ENCODE peak calls at places on chromosomes 3 and 15, in six cellular contexts. One of them, this sample, is unnamed.

GRCh38 chr3:792651-793050 is 300.2 kb upstream of the CNTN6 start:
- DNase-seq in progenitor cell of endocrine pancreas: no peak
- DNase-seq in astrocyte of the spinal cord: no peak
- DNase-seq in activated naive CD4-positive, alpha-beta T cell: no peak
- DNase-seq in nucleus accumbens: no peak
- DNase-seq in stimulated activated CD4-positive, alpha-beta T cell treated with anti-CD3 and anti-CD28 coated beads, Interleukin-1b, Interleukin-23, amount 100 ng/mL, for 4 hours: no peak
- DNase-seq in this sample: no peak

GRCh38 chr15:43511012-43511885 is 6.2 kb upstream of the MAP1A start:
- DNase-seq in progenitor cell of endocrine pancreas: no peak
- DNase-seq in astrocyte of the spinal cord: no peak
- DNase-seq in activated naive CD4-positive, alpha-beta T cell: no peak
- DNase-seq in nucleus accumbens: peak
- DNase-seq in stimulated activated CD4-positive, alpha-beta T cell treated with anti-CD3 and anti-CD28 coated beads, Interleukin-1b, Interleukin-23, amount 100 ng/mL, for 4 hours: no peak
- DNase-seq in this sample: no peak

GRCh38 chr3:135203026-135203425 is 408.0 kb downstream of the EPHB1 start:
- DNase-seq in progenitor cell of endocrine pancreas: no peak
- DNase-seq in astrocyte of the spinal cord: no peak
- DNase-seq in activated naive CD4-positive, alpha-beta T cell: no peak
- DNase-seq in nucleus accumbens: no peak
- DNase-seq in stimulated activated CD4-positive, alpha-beta T cell treated with anti-CD3 and anti-CD28 coated beads, Interleukin-1b, Interleukin-23, amount 100 ng/mL, for 4 hours: no peak
- DNase-seq in this sample: no peak

GRCh38 chr3:126284258-126284904 is 72.8 kb downstream of the KLF15 start:
- DNase-seq in progenitor cell of endocrine pancreas: no peak
- DNase-seq in astrocyte of the spinal cord: peak
- DNase-seq in activated naive CD4-positive, alpha-beta T cell: no peak
- DNase-seq in nucleus accumbens: no peak
- DNase-seq in stimulated activated CD4-positive, alpha-beta T cell treated with anti-CD3 and anti-CD28 coated beads, Interleukin-1b, Interleukin-23, amount 100 ng/mL, for 4 hours: no peak
- DNase-seq in this sample: no peak

GRCh38 chr3:128294999-128295468 is 141.8 kb downstream of the EEFSEC start:
- DNase-seq in progenitor cell of endocrine pancreas: no peak
- DNase-seq in astrocyte of the spinal cord: no peak
- DNase-seq in activated naive CD4-positive, alpha-beta T cell: no peak
- DNase-seq in nucleus accumbens: no peak
- DNase-seq in stimulated activated CD4-positive, alpha-beta T cell treated with anti-CD3 and anti-CD28 coated beads, Interleukin-1b, Interleukin-23, amount 100 ng/mL, for 4 hours: no peak
- DNase-seq in this sample: no peak

GRCh38 chr3:64209866-64210609 is 15.2 kb downstream of the PRICKLE2 start:
- DNase-seq in progenitor cell of endocrine pancreas: no peak
- DNase-seq in astrocyte of the spinal cord: peak
- DNase-seq in activated naive CD4-positive, alpha-beta T cell: no peak
- DNase-seq in nucleus accumbens: peak
- DNase-seq in stimulated activated CD4-positive, alpha-beta T cell treated with anti-CD3 and anti-CD28 coated beads, Interleukin-1b, Interleukin-23, amount 100 ng/mL, for 4 hours: no peak
- DNase-seq in this sample: peak

GRCh38 chr3:52742418-52743041 is 28.2 kb downstream of the NEK4 start:
- DNase-seq in progenitor cell of endocrine pancreas: no peak
- DNase-seq in astrocyte of the spinal cord: peak
- DNase-seq in activated naive CD4-positive, alpha-beta T cell: no peak
- DNase-seq in nucleus accumbens: no peak
- DNase-seq in stimulated activated CD4-positive, alpha-beta T cell treated with anti-CD3 and anti-CD28 coated beads, Interleukin-1b, Interleukin-23, amount 100 ng/mL, for 4 hours: no peak
- DNase-seq in this sample: no peak

GRCh38 chr15:74723754-74724334 is 1.5 kb downstream of the CYP1A1 start:
- DNase-seq in progenitor cell of endocrine pancreas: no peak
- DNase-seq in astrocyte of the spinal cord: peak
- DNase-seq in activated naive CD4-positive, alpha-beta T cell: no peak
- DNase-seq in nucleus accumbens: no peak
- DNase-seq in stimulated activated CD4-positive, alpha-beta T cell treated with anti-CD3 and anti-CD28 coated beads, Interleukin-1b, Interleukin-23, amount 100 ng/mL, for 4 hours: no peak
- DNase-seq in this sample: no peak

GRCh38 chr3:126679318-126679751 is 24.4 kb upstream of the TXNRD3 start:
- DNase-seq in progenitor cell of endocrine pancreas: peak
- DNase-seq in astrocyte of the spinal cord: peak
- DNase-seq in activated naive CD4-positive, alpha-beta T cell: peak
- DNase-seq in nucleus accumbens: peak
- DNase-seq in stimulated activated CD4-positive, alpha-beta T cell treated with anti-CD3 and anti-CD28 coated beads, Interleukin-1b, Interleukin-23, amount 100 ng/mL, for 4 hours: peak
- DNase-seq in this sample: peak

GRCh38 chr3:97967966-97968365 is 4.3 kb downstream of the RIOX2 start:
- DNase-seq in progenitor cell of endocrine pancreas: no peak
- DNase-seq in astrocyte of the spinal cord: no peak
- DNase-seq in activated naive CD4-positive, alpha-beta T cell: no peak
- DNase-seq in nucleus accumbens: no peak
- DNase-seq in stimulated activated CD4-positive, alpha-beta T cell treated with anti-CD3 and anti-CD28 coated beads, Interleukin-1b, Interleukin-23, amount 100 ng/mL, for 4 hours: no peak
- DNase-seq in this sample: no peak

GRCh38 chr3:47010050-47010712 is 30.7 kb downstream of the NBEAL2 start:
- DNase-seq in progenitor cell of endocrine pancreas: no peak
- DNase-seq in astrocyte of the spinal cord: no peak
- DNase-seq in activated naive CD4-positive, alpha-beta T cell: no peak
- DNase-seq in nucleus accumbens: no peak
- DNase-seq in stimulated activated CD4-positive, alpha-beta T cell treated with anti-CD3 and anti-CD28 coated beads, Interleukin-1b, Interleukin-23, amount 100 ng/mL, for 4 hours: no peak
- DNase-seq in this sample: peak

GRCh38 chr15:99408236-99409096 is 157.2 kb downstream of the LRRC28 start:
- DNase-seq in progenitor cell of endocrine pancreas: no peak
- DNase-seq in astrocyte of the spinal cord: peak
- DNase-seq in activated naive CD4-positive, alpha-beta T cell: no peak
- DNase-seq in nucleus accumbens: no peak
- DNase-seq in stimulated activated CD4-positive, alpha-beta T cell treated with anti-CD3 and anti-CD28 coated beads, Interleukin-1b, Interleukin-23, amount 100 ng/mL, for 4 hours: no peak
- DNase-seq in this sample: no peak

GRCh38 chr3:122058294-122058693 is 3.1 kb downstream of the CD86 start:
- DNase-seq in progenitor cell of endocrine pancreas: no peak
- DNase-seq in astrocyte of the spinal cord: no peak
- DNase-seq in activated naive CD4-positive, alpha-beta T cell: no peak
- DNase-seq in nucleus accumbens: no peak
- DNase-seq in stimulated activated CD4-positive, alpha-beta T cell treated with anti-CD3 and anti-CD28 coated beads, Interleukin-1b, Interleukin-23, amount 100 ng/mL, for 4 hours: no peak
- DNase-seq in this sample: no peak

GRCh38 chr3:54859204-54859603 is 68.7 kb downstream of the LRTM1 start:
- DNase-seq in progenitor cell of endocrine pancreas: no peak
- DNase-seq in astrocyte of the spinal cord: peak
- DNase-seq in activated naive CD4-positive, alpha-beta T cell: no peak
- DNase-seq in nucleus accumbens: no peak
- DNase-seq in stimulated activated CD4-positive, alpha-beta T cell treated with anti-CD3 and anti-CD28 coated beads, Interleukin-1b, Interleukin-23, amount 100 ng/mL, for 4 hours: no peak
- DNase-seq in this sample: no peak

GRCh38 chr3:168165390-168166269 is 69.9 kb upstream of the GOLIM4 start:
- DNase-seq in progenitor cell of endocrine pancreas: peak
- DNase-seq in astrocyte of the spinal cord: peak
- DNase-seq in activated naive CD4-positive, alpha-beta T cell: no peak
- DNase-seq in nucleus accumbens: peak
- DNase-seq in stimulated activated CD4-positive, alpha-beta T cell treated with anti-CD3 and anti-CD28 coated beads, Interleukin-1b, Interleukin-23, amount 100 ng/mL, for 4 hours: no peak
- DNase-seq in this sample: peak

GRCh38 chr3:118401887-118402286 is 632.8 kb downstream of the IGSF11 start:
- DNase-seq in progenitor cell of endocrine pancreas: no peak
- DNase-seq in astrocyte of the spinal cord: no peak
- DNase-seq in activated naive CD4-positive, alpha-beta T cell: no peak
- DNase-seq in nucleus accumbens: no peak
- DNase-seq in stimulated activated CD4-positive, alpha-beta T cell treated with anti-CD3 and anti-CD28 coated beads, Interleukin-1b, Interleukin-23, amount 100 ng/mL, for 4 hours: no peak
- DNase-seq in this sample: no peak

GRCh38 chr15:97947465-97948262 is 12.8 kb upstream of the ARRDC4 start:
- DNase-seq in progenitor cell of endocrine pancreas: no peak
- DNase-seq in astrocyte of the spinal cord: no peak
- DNase-seq in activated naive CD4-positive, alpha-beta T cell: no peak
- DNase-seq in nucleus accumbens: no peak
- DNase-seq in stimulated activated CD4-positive, alpha-beta T cell treated with anti-CD3 and anti-CD28 coated beads, Interleukin-1b, Interleukin-23, amount 100 ng/mL, for 4 hours: no peak
- DNase-seq in this sample: no peak

GRCh38 chr3:148600902-148601765 is 96.6 kb upstream of the AGTR1 start:
- DNase-seq in progenitor cell of endocrine pancreas: no peak
- DNase-seq in astrocyte of the spinal cord: peak
- DNase-seq in activated naive CD4-positive, alpha-beta T cell: no peak
- DNase-seq in nucleus accumbens: no peak
- DNase-seq in stimulated activated CD4-positive, alpha-beta T cell treated with anti-CD3 and anti-CD28 coated beads, Interleukin-1b, Interleukin-23, amount 100 ng/mL, for 4 hours: no peak
- DNase-seq in this sample: no peak

GRCh38 chr3:10625307-10625706 is 119.9 kb upstream of the ATP2B2 start:
- DNase-seq in progenitor cell of endocrine pancreas: no peak
- DNase-seq in astrocyte of the spinal cord: no peak
- DNase-seq in activated naive CD4-positive, alpha-beta T cell: no peak
- DNase-seq in nucleus accumbens: no peak
- DNase-seq in stimulated activated CD4-positive, alpha-beta T cell treated with anti-CD3 and anti-CD28 coated beads, Interleukin-1b, Interleukin-23, amount 100 ng/mL, for 4 hours: no peak
- DNase-seq in this sample: no peak

GRCh38 chr15:43104426-43104825 is 1.4 kb downstream of the UBR1 start:
- DNase-seq in progenitor cell of endocrine pancreas: no peak
- DNase-seq in astrocyte of the spinal cord: no peak
- DNase-seq in activated naive CD4-positive, alpha-beta T cell: no peak
- DNase-seq in nucleus accumbens: no peak
- DNase-seq in stimulated activated CD4-positive, alpha-beta T cell treated with anti-CD3 and anti-CD28 coated beads, Interleukin-1b, Interleukin-23, amount 100 ng/mL, for 4 hours: no peak
- DNase-seq in this sample: no peak

GRCh38 chr3:70000563-70001081 is 1.1 kb downstream of the SAMMSON start:
- DNase-seq in progenitor cell of endocrine pancreas: no peak
- DNase-seq in astrocyte of the spinal cord: no peak
- DNase-seq in activated naive CD4-positive, alpha-beta T cell: no peak
- DNase-seq in nucleus accumbens: peak
- DNase-seq in stimulated activated CD4-positive, alpha-beta T cell treated with anti-CD3 and anti-CD28 coated beads, Interleukin-1b, Interleukin-23, amount 100 ng/mL, for 4 hours: no peak
- DNase-seq in this sample: no peak

GRCh38 chr3:141412087-141412935 is 44.0 kb downstream of the ZBTB38 start:
- DNase-seq in progenitor cell of endocrine pancreas: no peak
- DNase-seq in astrocyte of the spinal cord: peak
- DNase-seq in activated naive CD4-positive, alpha-beta T cell: no peak
- DNase-seq in nucleus accumbens: peak
- DNase-seq in stimulated activated CD4-positive, alpha-beta T cell treated with anti-CD3 and anti-CD28 coated beads, Interleukin-1b, Interleukin-23, amount 100 ng/mL, for 4 hours: no peak
- DNase-seq in this sample: peak

GRCh38 chr15:63891079-63891762 is 57.5 kb upstream of the HERC1 start:
- DNase-seq in progenitor cell of endocrine pancreas: peak
- DNase-seq in astrocyte of the spinal cord: peak
- DNase-seq in activated naive CD4-positive, alpha-beta T cell: peak
- DNase-seq in nucleus accumbens: peak
- DNase-seq in stimulated activated CD4-positive, alpha-beta T cell treated with anti-CD3 and anti-CD28 coated beads, Interleukin-1b, Interleukin-23, amount 100 ng/mL, for 4 hours: peak
- DNase-seq in this sample: peak

GRCh38 chr3:16524196-16524595 is 10.7 kb upstream of the RFTN1 start:
- DNase-seq in progenitor cell of endocrine pancreas: no peak
- DNase-seq in astrocyte of the spinal cord: no peak
- DNase-seq in activated naive CD4-positive, alpha-beta T cell: no peak
- DNase-seq in nucleus accumbens: no peak
- DNase-seq in stimulated activated CD4-positive, alpha-beta T cell treated with anti-CD3 and anti-CD28 coated beads, Interleukin-1b, Interleukin-23, amount 100 ng/mL, for 4 hours: no peak
- DNase-seq in this sample: no peak

GRCh38 chr3:52150860-52151259 is 3.4 kb downstream of the POC1A start:
- DNase-seq in progenitor cell of endocrine pancreas: no peak
- DNase-seq in astrocyte of the spinal cord: no peak
- DNase-seq in activated naive CD4-positive, alpha-beta T cell: no peak
- DNase-seq in nucleus accumbens: no peak
- DNase-seq in stimulated activated CD4-positive, alpha-beta T cell treated with anti-CD3 and anti-CD28 coated beads, Interleukin-1b, Interleukin-23, amount 100 ng/mL, for 4 hours: no peak
- DNase-seq in this sample: no peak

GRCh38 chr15:42137461-42138261 is 18.8 kb downstream of the PLA2G4F start:
- DNase-seq in progenitor cell of endocrine pancreas: no peak
- DNase-seq in astrocyte of the spinal cord: peak
- DNase-seq in activated naive CD4-positive, alpha-beta T cell: no peak
- DNase-seq in nucleus accumbens: no peak
- DNase-seq in stimulated activated CD4-positive, alpha-beta T cell treated with anti-CD3 and anti-CD28 coated beads, Interleukin-1b, Interleukin-23, amount 100 ng/mL, for 4 hours: no peak
- DNase-seq in this sample: no peak

GRCh38 chr15:48059786-48060185 is 61.0 kb upstream of the SLC24A5 start:
- DNase-seq in progenitor cell of endocrine pancreas: no peak
- DNase-seq in astrocyte of the spinal cord: peak
- DNase-seq in activated naive CD4-positive, alpha-beta T cell: no peak
- DNase-seq in nucleus accumbens: peak
- DNase-seq in stimulated activated CD4-positive, alpha-beta T cell treated with anti-CD3 and anti-CD28 coated beads, Interleukin-1b, Interleukin-23, amount 100 ng/mL, for 4 hours: no peak
- DNase-seq in this sample: peak

GRCh38 chr3:159757341-159758060 is 231.1 kb upstream of the IL12A start:
- DNase-seq in progenitor cell of endocrine pancreas: no peak
- DNase-seq in astrocyte of the spinal cord: no peak
- DNase-seq in activated naive CD4-positive, alpha-beta T cell: no peak
- DNase-seq in nucleus accumbens: no peak
- DNase-seq in stimulated activated CD4-positive, alpha-beta T cell treated with anti-CD3 and anti-CD28 coated beads, Interleukin-1b, Interleukin-23, amount 100 ng/mL, for 4 hours: no peak
- DNase-seq in this sample: no peak

GRCh38 chr15:41911691-41912345 is 18.0 kb upstream of the SPTBN5 start:
- DNase-seq in progenitor cell of endocrine pancreas: no peak
- DNase-seq in astrocyte of the spinal cord: no peak
- DNase-seq in activated naive CD4-positive, alpha-beta T cell: no peak
- DNase-seq in nucleus accumbens: no peak
- DNase-seq in stimulated activated CD4-positive, alpha-beta T cell treated with anti-CD3 and anti-CD28 coated beads, Interleukin-1b, Interleukin-23, amount 100 ng/mL, for 4 hours: no peak
- DNase-seq in this sample: no peak

GRCh38 chr15:61479601-61480000 is 250.5 kb upstream of the RORA start:
- DNase-seq in progenitor cell of endocrine pancreas: no peak
- DNase-seq in astrocyte of the spinal cord: peak
- DNase-seq in activated naive CD4-positive, alpha-beta T cell: no peak
- DNase-seq in nucleus accumbens: no peak
- DNase-seq in stimulated activated CD4-positive, alpha-beta T cell treated with anti-CD3 and anti-CD28 coated beads, Interleukin-1b, Interleukin-23, amount 100 ng/mL, for 4 hours: no peak
- DNase-seq in this sample: no peak

GRCh38 chr3:126784254-126784653 is 80.2 kb downstream of the CHCHD6 start:
- DNase-seq in progenitor cell of endocrine pancreas: no peak
- DNase-seq in astrocyte of the spinal cord: no peak
- DNase-seq in activated naive CD4-positive, alpha-beta T cell: no peak
- DNase-seq in nucleus accumbens: no peak
- DNase-seq in stimulated activated CD4-positive, alpha-beta T cell treated with anti-CD3 and anti-CD28 coated beads, Interleukin-1b, Interleukin-23, amount 100 ng/mL, for 4 hours: no peak
- DNase-seq in this sample: no peak

This sample was measured in left cardiac atrium.